ENCODE peak calls at places on chromosomes 3 and 15, in seven cellular contexts. I, S, G, U, J, F and Z are unnamed samples.

GRCh38 chr15:81297147-81297572 is 26.8 kb downstream of the STARD5 start:
- DNase-seq in S (no peak), J (no peak), F (peak), G (no peak), U (no peak), I (no peak), Z (no peak)

GRCh38 chr3:65083240-65083639 is 395.4 kb upstream of the ADAMTS9 start:
- DNase-seq in U (no peak), J (no peak), G (no peak), F (peak), S (no peak), I (no peak), Z (no peak)

GRCh38 chr3:46860381-46861292 is 2.6 kb downstream of the MYL3 start:
- DNase-seq in U (no peak), S (no peak), F (no peak), G (no peak), J (peak), I (no peak), Z (no peak)

GRCh38 chr3:28651159-28651558 is 302.5 kb upstream of the AZI2 start:
- DNase-seq in U (no peak), I (no peak), S (peak), F (no peak), J (no peak), G (no peak), Z (no peak)

GRCh38 chr15:27656296-27656987 is 442.7 kb downstream of the OCA2 start:
- DNase-seq in J (no peak), G (no peak), I (no peak), U (no peak), F (no peak), S (no peak), Z (no peak)

GRCh38 chr15:43702174-43702573 is 8.5 kb downstream of the CKMT1A start:
- DNase-seq in I (no peak), G (no peak), F (no peak), U (no peak), S (no peak), J (no peak), Z (no peak)

GRCh38 chr3:14473411-14473891 is 66.7 kb downstream of the GRIP2 start:
- DNase-seq in S (no peak), U (no peak), G (no peak), I (no peak), J (no peak), F (no peak), Z (no peak)

GRCh38 chr15:74786659-74787165 is 4.8 kb downstream of the CSK start:
- DNase-seq in I (no peak), F (no peak), U (no peak), G (no peak), J (peak), S (no peak), Z (no peak)

GRCh38 chr3:194133661-194134230 is 2.2 kb upstream of the HES1 start:
- DNase-seq in S (peak), I (no peak), F (no peak), U (peak), J (no peak), G (no peak), Z (peak)

GRCh38 chr15:59828262-59828661 is 139.1 kb upstream of the BNIP2 start:
- DNase-seq in U (no peak), J (no peak), F (no peak), S (no peak), I (no peak), G (no peak), Z (no peak)

GRCh38 chr3:153897025-153897723 is 224.0 kb upstream of the ARHGEF26 start:
- DNase-seq in F (no peak), G (no peak), U (no peak), S (no peak), J (no peak), I (no peak), Z (no peak)

GRCh38 chr3:141383555-141384129 is 15.3 kb downstream of the ZBTB38 start:
- DNase-seq in S (peak), G (peak), I (no peak), J (no peak), U (no peak), F (no peak), Z (no peak)

GRCh38 chr15:67784057-67784781 is 41.1 kb upstream of the SKOR1 start:
- DNase-seq in S (no peak), I (no peak), G (peak), U (no peak), J (peak), F (no peak), Z (no peak)

GRCh38 chr3:144771401-144771870 is 799.8 kb downstream of the DIPK2A start:
- DNase-seq in U (no peak), G (no peak), J (no peak), F (peak), S (peak), I (no peak), Z (no peak)

GRCh38 chr3:78101363-78101762 is 1061.5 kb downstream of the ROBO2 start:
- DNase-seq in I (no peak), F (peak), U (no peak), G (no peak), S (peak), J (no peak), Z (no peak)

GRCh38 chr3:198090795-198091194 is 130.8 kb downstream of the LMLN start:
- DNase-seq in S (no peak), I (no peak), U (no peak), J (no peak), G (no peak), F (no peak), Z (no peak)

GRCh38 chr3:4418156-4418555 is 48.9 kb downstream of the SUMF1 start:
- DNase-seq in I (no peak), G (no peak), S (no peak), F (no peak), J (no peak), U (no peak), Z (no peak)

GRCh38 chr3:48125026-48125704 is 63.1 kb downstream of the CDC25A start:
- DNase-seq in F (peak), J (no peak), G (no peak), S (peak), U (no peak), I (no peak), Z (no peak)

GRCh38 chr15:64619880-64620839 is 155.2 kb downstream of the RBPMS2 start:
- DNase-seq in G (no peak), I (no peak), J (no peak), S (peak), F (peak), U (no peak), Z (no peak)

GRCh38 chr3:133330043-133330442 is 69.8 kb upstream of the BFSP2 start:
- DNase-seq in F (no peak), S (peak), J (no peak), G (peak), U (no peak), I (no peak), Z (no peak)

GRCh38 chr15:37767841-37768455 is 166.5 kb upstream of the TMCO5A start:
- DNase-seq in J (no peak), F (no peak), U (no peak), S (no peak), G (no peak), I (no peak), Z (no peak)

GRCh38 chr3:140014831-140015495 is 80.0 kb downstream of the CLSTN2 start:
- DNase-seq in J (no peak), G (no peak), S (no peak), I (no peak), U (no peak), F (no peak), Z (no peak)

GRCh38 chr3:43005253-43005652 is 26.1 kb downstream of the GASK1A start:
- DNase-seq in F (no peak), U (no peak), J (no peak), G (no peak), S (no peak), I (no peak), Z (no peak)

GRCh38 chr3:129834580-129834979 is 58.9 kb downstream of the TMCC1 start:
- DNase-seq in J (no peak), I (no peak), G (no peak), F (no peak), S (no peak), U (no peak), Z (no peak)

GRCh38 chr3:141460097-141460704 is 26.6 kb upstream of the RASA2 start:
- DNase-seq in I (peak), U (peak), F (peak), G (peak), J (peak), S (peak), Z (peak)

GRCh38 chr3:191376742-191377141 is 46.4 kb upstream of the UTS2B start:
- DNase-seq in S (peak), G (no peak), U (no peak), J (no peak), F (peak), I (no peak), Z (peak)

GRCh38 chr3:123586131-123586530 is 1.3 kb upstream of the HACD2 start:
- DNase-seq in J (peak), F (no peak), G (peak), I (no peak), U (peak), S (peak), Z (no peak)

GRCh38 chr3:40546811-40547210 is 22.1 kb downstream of the ZNF621 start:
- DNase-seq in U (no peak), F (peak), J (no peak), I (no peak), G (no peak), S (peak), Z (no peak)

GRCh38 chr3:172101107-172101506 is 61.7 kb downstream of the FNDC3B start:
- DNase-seq in J (no peak), F (no peak), I (no peak), S (no peak), U (no peak), G (no peak), Z (no peak)

GRCh38 chr3:114567774-114568173 is 273.9 kb downstream of the TIGIT start:
- DNase-seq in F (no peak), G (no peak), S (no peak), U (no peak), I (no peak), J (no peak), Z (no peak)

GRCh38 chr3:24595801-24596200 is 101.2 kb upstream of the THRB start:
- DNase-seq in F (peak), I (no peak), S (no peak), G (no peak), U (no peak), J (no peak), Z (no peak)

GRCh38 chr15:78438595-78439285 is 724 bp downstream of the IREB2 start:
- DNase-seq in J (peak), U (peak), F (peak), S (peak), G (peak), I (no peak), Z (no peak)

GRCh38 chr15:72932461-72932860 is 119.8 kb upstream of the NEO1 start:
- DNase-seq in U (no peak), G (no peak), I (no peak), J (no peak), F (no peak), S (no peak), Z (no peak)

GRCh38 chr3:159987291-159987711 is 1.3 kb upstream of the IL12A start:
- DNase-seq in S (peak), J (no peak), F (peak), I (no peak), G (no peak), U (no peak), Z (no peak)

GRCh38 chr15:93459396-93459795 is 370.4 kb upstream of the RGMA start:
- DNase-seq in G (no peak), F (no peak), U (no peak), J (no peak), S (no peak), I (no peak), Z (no peak)